ENCODE peak calls at places on chromosomes 11 and 22, in eight cellular contexts. Q, U, J, V, C, X, K and M are unnamed samples.

GRCh38 chr11:133971871-133972270 is 15.1 kb upstream of the IGSF9B start:
- DNase-seq in Q (no peak), U (no peak), J (no peak), C (no peak), K (no peak), X (no peak), V (no peak), M (no peak)

GRCh38 chr11:69229521-69229920 is 64.4 kb upstream of the MYEOV start:
- DNase-seq in X (no peak), J (no peak), V (no peak), Q (no peak), K (no peak), U (no peak), C (no peak), M (no peak)

GRCh38 chr11:1223346-1224108 is 661 bp downstream of the MUC5B start:
- DNase-seq in C (no peak), X (no peak), J (no peak), Q (no peak), V (no peak), K (no peak), U (no peak), M (no peak)

GRCh38 chr22:27668828-27669797 is 132.4 kb downstream of the MN1 start:
- DNase-seq in J (peak; percentile 67), X (peak; percentile 59), Q (peak; percentile 49), K (peak; percentile 58), C (peak; percentile 52), U (no peak), V (peak; percentile 36), M (peak; percentile 78)

GRCh38 chr11:62044639-62045121 is 77.2 kb upstream of the FTH1 start:
- DNase-seq in U (no peak), X (no peak), Q (no peak), K (no peak), C (peak; percentile 80), V (no peak), J (no peak), M (no peak)

GRCh38 chr11:105179542-105180278 is 40.1 kb upstream of the CARD18 start:
- DNase-seq in J (no peak), U (no peak), C (peak; percentile 21), X (peak; percentile 4), K (no peak), V (no peak), Q (no peak), M (no peak)

GRCh38 chr22:22042599-22043295 is 60.2 kb upstream of the TOP3B start:
- DNase-seq in X (no peak), V (no peak), Q (no peak), J (no peak), K (no peak), C (no peak), U (no peak), M (no peak)

GRCh38 chr22:36961626-36962025 is 48.2 kb downstream of the CSF2RB start:
- DNase-seq in J (no peak), V (no peak), X (no peak), K (no peak), U (no peak), Q (no peak), C (no peak), M (no peak)

GRCh38 chr11:66639066-66639813 is 737 bp downstream of the RBM4 start:
- DNase-seq in Q (peak; percentile 49), J (no peak), X (peak; percentile 22), V (peak; percentile 40), U (peak; percentile 57), C (peak; percentile 45), K (no peak), M (peak; percentile 22)

GRCh38 chr11:72764503-72764902 is 12.3 kb upstream of the ARAP1 start:
- DNase-seq in C (peak; percentile 76), V (no peak), Q (no peak), J (no peak), U (no peak), X (no peak), K (no peak), M (no peak)

GRCh38 chr11:132475046-132475445 is 1057.3 kb downstream of the OPCML start:
- DNase-seq in C (no peak), K (no peak), Q (no peak), V (no peak), X (peak; percentile 57), U (no peak), J (no peak), M (peak; percentile 3)

GRCh38 chr11:36399236-36399635 is 103.1 kb downstream of the PRR5L start:
- DNase-seq in K (no peak), Q (no peak), J (no peak), U (no peak), V (no peak), X (no peak), C (no peak), M (no peak)

GRCh38 chr11:6544921-6545850 is 48.1 kb downstream of the DNHD1 start:
- DNase-seq in X (peak; percentile 26), Q (peak; percentile 43), J (no peak), V (no peak), K (no peak), C (no peak), U (no peak), M (no peak)

GRCh38 chr11:119795231-119795630 is 66.2 kb upstream of the NECTIN1 start:
- DNase-seq in X (peak; percentile 97), K (peak; percentile 10), V (no peak), U (no peak), C (no peak), Q (peak; percentile 86), J (no peak), M (peak; percentile 94)

GRCh38 chr22:27799334-27800249 is 2.0 kb downstream of the MN1 start:
- DNase-seq in V (no peak), C (no peak), J (no peak), K (no peak), Q (no peak), U (no peak), X (no peak), M (no peak)

GRCh38 chr22:24541681-24542515 is 13.0 kb downstream of the GUCD1 start:
- DNase-seq in U (no peak), J (no peak), X (no peak), C (no peak), Q (no peak), K (no peak), V (no peak), M (no peak)

GRCh38 chr22:23834830-23835772 is 3.7 kb downstream of the DERL3 start:
- DNase-seq in V (no peak), C (no peak), K (no peak), X (no peak), Q (no peak), J (no peak), U (no peak), M (no peak)

GRCh38 chr22:24400726-24401596 is 26.4 kb upstream of the ADORA2A start:
- DNase-seq in J (no peak), V (no peak), X (peak; percentile 46), U (no peak), C (no peak), Q (no peak), K (no peak), M (no peak)

GRCh38 chr11:128135451-128135850 is 451.9 kb downstream of the ETS1 start:
- DNase-seq in V (no peak), C (no peak), Q (peak; percentile 59), U (no peak), K (no peak), X (peak; percentile 89), J (no peak), M (no peak)

GRCh38 chr22:26687439-26687838 is 30.1 kb downstream of the MIAT start:
- DNase-seq in V (no peak), Q (no peak), C (no peak), J (no peak), U (no peak), X (no peak), K (no peak), M (no peak)

GRCh38 chr11:10379871-10380568 is 75.0 kb upstream of the AMPD3 start:
- DNase-seq in X (no peak), J (no peak), V (no peak), U (no peak), K (no peak), C (no peak), Q (no peak), M (no peak)

GRCh38 chr11:118673361-118674093 is 5.9 kb downstream of the TREH start:
- DNase-seq in C (no peak), X (no peak), U (no peak), K (no peak), Q (no peak), J (no peak), V (no peak), M (no peak)

GRCh38 chr11:33920838-33921613 is 29.1 kb upstream of the LMO2 start:
- DNase-seq in J (no peak), V (no peak), U (no peak), Q (peak; percentile 5), K (no peak), C (no peak), X (peak; percentile 71), M (peak; percentile 24)

GRCh38 chr11:86938900-86939880 is 16.0 kb downstream of the FZD4 start:
- DNase-seq in J (no peak), V (peak; percentile 66), X (no peak), U (no peak), C (peak; percentile 63), K (peak; percentile 46), Q (peak; percentile 59), M (no peak)

GRCh38 chr11:16194566-16194965 is 161.8 kb downstream of the SOX6 start:
- DNase-seq in X (peak; percentile 48), U (no peak), C (no peak), Q (peak; percentile 23), J (no peak), K (no peak), V (no peak), M (no peak)

GRCh38 chr22:26722159-26722558 is 64.8 kb downstream of the MIAT start:
- DNase-seq in J (no peak), X (peak; percentile 72), K (no peak), U (no peak), V (no peak), Q (no peak), C (no peak), M (no peak)

GRCh38 chr11:69861901-69862300 is 42.7 kb upstream of the FGF3 start:
- DNase-seq in V (no peak), J (no peak), X (no peak), K (no peak), C (no peak), Q (no peak), U (no peak), M (no peak)

GRCh38 chr22:40046126-40046525 is 51.4 kb downstream of the FAM83F start:
- DNase-seq in X (no peak), K (no peak), C (no peak), V (no peak), Q (no peak), J (no peak), U (no peak), M (no peak)

GRCh38 chr22:36770116-36770945 is 5.6 kb downstream of the IFT27 start:
- DNase-seq in X (no peak), V (no peak), Q (no peak), C (no peak), J (no peak), U (no peak), K (no peak), M (no peak)

GRCh38 chr22:43521716-43522115 is 109.9 kb downstream of the MPPED1 start:
- DNase-seq in J (no peak), K (peak; percentile 9), X (no peak), Q (no peak), U (no peak), C (no peak), V (no peak), M (no peak)

GRCh38 chr22:23216331-23217170 is 36.2 kb downstream of the BCR start:
- DNase-seq in C (no peak), Q (no peak), J (no peak), V (peak; percentile 81), K (no peak), U (peak; percentile 46), X (no peak), M (no peak)

GRCh38 chr11:30583505-30584280 is 2.5 kb downstream of the MPPED2 start:
- DNase-seq in V (no peak), U (no peak), Q (no peak), K (no peak), X (no peak), J (no peak), C (no peak), M (no peak)

GRCh38 chr11:31687861-31688260 is 123.3 kb downstream of the PAX6 start:
- DNase-seq in J (no peak), Q (no peak), U (no peak), X (no peak), V (no peak), K (no peak), C (no peak), M (no peak)

GRCh38 chr11:126431401-126432064 is 76.0 kb downstream of the ST3GAL4 start:
- DNase-seq in Q (peak; percentile 74), J (peak; percentile 52), U (no peak), V (peak; percentile 43), K (peak; percentile 10), C (no peak), X (peak; percentile 75), M (peak; percentile 71)